ENCODE peak calls at places on chromosomes 6 and 20, in four cellular contexts. Q is KG1; N is naive B cell; W is activated CD4-positive, CD25-positive, alpha-beta regulatory T cell treated with anti-CD3 and anti-CD28 coated beads, Interleukin-2, amount 50 U/mL, for 72 hours. C is an unnamed sample.

GRCh38 chr6:100883347-100883746 is 2.2 kb upstream of the ASCC3 start:
- DNase-seq in Q (no peak), N (no peak), W (no peak), C (no peak)

GRCh38 chr6:93849857-93850256 is 430.5 kb upstream of the EPHA7 start:
- DNase-seq in Q (no peak), N (no peak), W (no peak), C (no peak)

GRCh38 chr6:42190784-42191183 is 4.0 kb downstream of the GUCA1B start:
- DNase-seq in Q (no peak), N (no peak), W (no peak), C (no peak)

GRCh38 chr20:57522380-57522973 is 2.5 kb downstream of the CTCFL start:
- DNase-seq in Q (no peak), N (no peak), W (no peak), C (no peak)

GRCh38 chr20:53838311-53838873 is 232.0 kb downstream of the BCAS1 start:
- DNase-seq in Q (no peak), N (no peak), W (no peak), C (no peak)

GRCh38 chr6:84065718-84066290 is 32.2 kb downstream of the MRAP2 start:
- DNase-seq in Q (no peak), N (no peak), W (no peak), C (no peak)

GRCh38 chr20:49501917-49502316 is 19.4 kb upstream of the KCNB1 start:
- DNase-seq in Q (no peak), N (no peak), W (no peak), C (no peak)

GRCh38 chr6:20424679-20425078 is 23.0 kb downstream of the E2F3 start:
- DNase-seq in Q (no peak), N (no peak), W (no peak), C (no peak)

GRCh38 chr20:61875221-61875885 is 190.3 kb downstream of the TAF4 start:
- DNase-seq in Q (no peak), N (no peak), W (no peak), C (no peak)

GRCh38 chr6:129105035-129105434 is 222.1 kb downstream of the LAMA2 start:
- DNase-seq in Q (no peak), N (no peak), W (no peak), C (no peak)

GRCh38 chr6:52423971-52424381 is 3.8 kb downstream of the EFHC1 start:
- DNase-seq in Q (no peak), N (no peak), W (no peak), C (no peak)

GRCh38 chr20:46323557-46323956 is 15.3 kb upstream of the CDH22 start:
- DNase-seq in Q (no peak), N (no peak), W (no peak), C (no peak)

GRCh38 chr20:23515250-23515939 is 24.5 kb downstream of the CST8 start:
- DNase-seq in Q (no peak), N (no peak), W (no peak), C (no peak)

GRCh38 chr6:686528-686927 is 6.4 kb downstream of the EXOC2 start:
- DNase-seq in Q (no peak), N (no peak), W (no peak), C (no peak)